ENCODE peak calls at places on chromosomes 2 and 18, in ten cellular contexts. One of them, this sample, is unnamed.
A peak's percentile ranks its signal among the peaks of the same experiment; 100 is the strongest.

GRCh38 chr2:105394951-105395611 is 3.8 kb downstream of the FHL2 start:
- DNase-seq in H54: no peak
- DNase-seq in iris pigment epithelial cell: peak; percentile 89
- DNase-seq in endothelial cell: no peak
- DNase-seq in fibroblast of the conjunctiva: no peak
- DNase-seq in A549: no peak
- DNase-seq in substantia nigra: no peak
- DNase-seq in H4: no peak
- DNase-seq in activated naive CD4-positive, alpha-beta T cell treated with anti-CD3 and anti-CD28 coated beads, Interleukin-2, amount 50 U/mL, for 16 hours: no peak
- DNase-seq in nucleus accumbens: no peak
- DNase-seq in this sample: no peak

GRCh38 chr18:75438891-75439290 is 11.4 kb upstream of the SMIM21 start:
- DNase-seq in H54: no peak
- DNase-seq in iris pigment epithelial cell: no peak
- DNase-seq in endothelial cell: no peak
- DNase-seq in fibroblast of the conjunctiva: no peak
- DNase-seq in A549: no peak
- DNase-seq in substantia nigra: no peak
- DNase-seq in H4: no peak
- DNase-seq in activated naive CD4-positive, alpha-beta T cell treated with anti-CD3 and anti-CD28 coated beads, Interleukin-2, amount 50 U/mL, for 16 hours: no peak
- DNase-seq in nucleus accumbens: no peak
- DNase-seq in this sample: no peak

GRCh38 chr2:210399440-210400041 is 77.0 kb downstream of the LANCL1 start:
- DNase-seq in H54: no peak
- DNase-seq in iris pigment epithelial cell: peak; percentile 17
- DNase-seq in endothelial cell: no peak
- DNase-seq in fibroblast of the conjunctiva: no peak
- DNase-seq in A549: no peak
- DNase-seq in substantia nigra: no peak
- DNase-seq in H4: no peak
- DNase-seq in activated naive CD4-positive, alpha-beta T cell treated with anti-CD3 and anti-CD28 coated beads, Interleukin-2, amount 50 U/mL, for 16 hours: no peak
- DNase-seq in nucleus accumbens: no peak
- DNase-seq in this sample: no peak

GRCh38 chr2:20670315-20671035 is 3.5 kb downstream of the GDF7 start:
- DNase-seq in H54: no peak
- DNase-seq in iris pigment epithelial cell: no peak
- DNase-seq in endothelial cell: no peak
- DNase-seq in fibroblast of the conjunctiva: no peak
- DNase-seq in A549: no peak
- DNase-seq in substantia nigra: no peak
- DNase-seq in H4: no peak
- DNase-seq in activated naive CD4-positive, alpha-beta T cell treated with anti-CD3 and anti-CD28 coated beads, Interleukin-2, amount 50 U/mL, for 16 hours: no peak
- DNase-seq in nucleus accumbens: no peak
- DNase-seq in this sample: no peak

GRCh38 chr18:55489742-55490055 is 98.3 kb downstream of the TCF4 start:
- DNase-seq in H54: no peak
- DNase-seq in iris pigment epithelial cell: no peak
- DNase-seq in endothelial cell: no peak
- DNase-seq in fibroblast of the conjunctiva: no peak
- DNase-seq in A549: no peak
- DNase-seq in substantia nigra: no peak
- DNase-seq in H4: peak; percentile 9
- DNase-seq in activated naive CD4-positive, alpha-beta T cell treated with anti-CD3 and anti-CD28 coated beads, Interleukin-2, amount 50 U/mL, for 16 hours: no peak
- DNase-seq in nucleus accumbens: no peak
- DNase-seq in this sample: no peak

GRCh38 chr18:75745147-75745546 is 317.6 kb upstream of the SMIM21 start:
- DNase-seq in H54: no peak
- DNase-seq in iris pigment epithelial cell: no peak
- DNase-seq in endothelial cell: no peak
- DNase-seq in fibroblast of the conjunctiva: no peak
- DNase-seq in A549: no peak
- DNase-seq in substantia nigra: no peak
- DNase-seq in H4: peak; percentile 28
- DNase-seq in activated naive CD4-positive, alpha-beta T cell treated with anti-CD3 and anti-CD28 coated beads, Interleukin-2, amount 50 U/mL, for 16 hours: no peak
- DNase-seq in nucleus accumbens: no peak
- DNase-seq in this sample: no peak

GRCh38 chr2:60965514-60965815 is 52.1 kb upstream of the PEX13 start:
- DNase-seq in H54: no peak
- DNase-seq in iris pigment epithelial cell: no peak
- DNase-seq in endothelial cell: no peak
- DNase-seq in fibroblast of the conjunctiva: no peak
- DNase-seq in A549: no peak
- DNase-seq in substantia nigra: no peak
- DNase-seq in H4: no peak
- DNase-seq in activated naive CD4-positive, alpha-beta T cell treated with anti-CD3 and anti-CD28 coated beads, Interleukin-2, amount 50 U/mL, for 16 hours: no peak
- DNase-seq in nucleus accumbens: no peak
- DNase-seq in this sample: no peak

GRCh38 chr2:11621465-11621864 is 48.5 kb downstream of the NTSR2 start:
- DNase-seq in H54: no peak
- DNase-seq in iris pigment epithelial cell: no peak
- DNase-seq in endothelial cell: no peak
- DNase-seq in fibroblast of the conjunctiva: no peak
- DNase-seq in A549: no peak
- DNase-seq in substantia nigra: no peak
- DNase-seq in H4: no peak
- DNase-seq in activated naive CD4-positive, alpha-beta T cell treated with anti-CD3 and anti-CD28 coated beads, Interleukin-2, amount 50 U/mL, for 16 hours: no peak
- DNase-seq in nucleus accumbens: peak; percentile 22
- DNase-seq in this sample: no peak

GRCh38 chr2:64781991-64782390 is 128.3 kb upstream of the SERTAD2 start:
- DNase-seq in H54: no peak
- DNase-seq in iris pigment epithelial cell: no peak
- DNase-seq in endothelial cell: no peak
- DNase-seq in fibroblast of the conjunctiva: no peak
- DNase-seq in A549: no peak
- DNase-seq in substantia nigra: no peak
- DNase-seq in H4: no peak
- DNase-seq in activated naive CD4-positive, alpha-beta T cell treated with anti-CD3 and anti-CD28 coated beads, Interleukin-2, amount 50 U/mL, for 16 hours: no peak
- DNase-seq in nucleus accumbens: no peak
- DNase-seq in this sample: no peak

GRCh38 chr2:204114294-204114693 is 177.7 kb downstream of the ICOS start:
- DNase-seq in H54: no peak
- DNase-seq in iris pigment epithelial cell: no peak
- DNase-seq in endothelial cell: peak; percentile 52
- DNase-seq in fibroblast of the conjunctiva: no peak
- DNase-seq in A549: no peak
- DNase-seq in substantia nigra: no peak
- DNase-seq in H4: no peak
- DNase-seq in activated naive CD4-positive, alpha-beta T cell treated with anti-CD3 and anti-CD28 coated beads, Interleukin-2, amount 50 U/mL, for 16 hours: no peak
- DNase-seq in nucleus accumbens: no peak
- DNase-seq in this sample: no peak

This sample was measured in Panc1.